ENCODE peak calls at places on chromosomes 16 and 17, in six cellular contexts. F is foreskin fibroblast; G is IMR-90; Z is CD8-positive, alpha-beta memory T cell; J is psoas muscle; K is tibial artery. Q is an unnamed sample.

GRCh38 chr17:64920026-64920418 is 744 bp upstream of the LRRC37A3 start:
- DNase-seq in F (peak; percentile 30), G (no peak), Z (peak; percentile 48), J (peak; percentile 56), K (no peak), Q (no peak)

GRCh38 chr16:50235581-50235980 is 30.8 kb upstream of the ADCY7 start:
- DNase-seq in F (no peak), G (no peak), Z (no peak), J (no peak), K (no peak), Q (no peak)

GRCh38 chr17:180380-181212 is 854 bp downstream of the DOC2B start:
- DNase-seq in F (no peak), G (no peak), Z (no peak), J (no peak), K (no peak), Q (no peak)

GRCh38 chr17:82862758-82863645 is 23.2 kb upstream of the ZNF750 start:
- DNase-seq in F (no peak), G (no peak), Z (no peak), J (peak; percentile 48), K (no peak), Q (no peak)

GRCh38 chr16:85557083-85557975 is 55.8 kb upstream of the GSE1 start:
- DNase-seq in F (no peak), G (no peak), Z (no peak), J (no peak), K (no peak), Q (no peak)

GRCh38 chr17:33200587-33200986 is 92.5 kb downstream of the ASIC2 start:
- DNase-seq in F (peak; percentile 46), G (peak; percentile 20), Z (no peak), J (no peak), K (no peak), Q (no peak)

GRCh38 chr17:67629963-67630320 is 87.8 kb upstream of the NOL11 start:
- DNase-seq in F (peak; percentile 85), G (peak; percentile 75), Z (no peak), J (no peak), K (no peak), Q (no peak)

GRCh38 chr16:3057181-3058166 is 8.0 kb upstream of the IL32 start:
- DNase-seq in F (no peak), G (no peak), Z (no peak), J (no peak), K (no peak), Q (no peak)

GRCh38 chr17:60744355-60744958 is 66.8 kb downstream of the BCAS3 start:
- DNase-seq in F (peak; percentile 17), G (peak; percentile 24), Z (no peak), J (no peak), K (no peak), Q (no peak)

GRCh38 chr16:66569827-66570405 is 3.7 kb downstream of the CMTM1 start:
- DNase-seq in F (peak; percentile 75), G (peak; percentile 81), Z (no peak), J (no peak), K (no peak), Q (no peak)

GRCh38 chr17:5823219-5823618 is 238.9 kb upstream of the NLRP1 start:
- DNase-seq in F (no peak), G (no peak), Z (no peak), J (no peak), K (no peak), Q (no peak)

GRCh38 chr16:81505011-81505660 is 60.5 kb downstream of the CMIP start:
- DNase-seq in F (peak; percentile 48), G (no peak), Z (no peak), J (no peak), K (no peak), Q (no peak)

GRCh38 chr16:30491744-30492308 is 19.3 kb downstream of the ITGAL start:
- DNase-seq in F (peak; percentile 86), G (peak; percentile 83), Z (peak; percentile 68), J (no peak), K (no peak), Q (no peak)

GRCh38 chr16:70163596-70163995 is 10.0 kb upstream of the CLEC18C start:
- DNase-seq in F (no peak), G (no peak), Z (no peak), J (no peak), K (no peak), Q (no peak)

GRCh38 chr17:33049781-33050414 is 58.3 kb downstream of the SPACA3 start:
- DNase-seq in F (peak; percentile 68), G (peak; percentile 48), Z (peak; percentile 50), J (no peak), K (peak; percentile 47), Q (peak; percentile 58)

GRCh38 chr17:13030459-13031305 is 12.9 kb upstream of the ELAC2 start:
- DNase-seq in F (peak; percentile 81), G (peak; percentile 50), Z (peak; percentile 54), J (no peak), K (peak; percentile 38), Q (no peak)

GRCh38 chr16:29743827-29744531 is 1.8 kb downstream of the C16orf54 start:
- DNase-seq in F (no peak), G (no peak), Z (peak; percentile 70), J (no peak), K (no peak), Q (no peak)

GRCh38 chr16:23561586-23561985 is 4.1 kb downstream of the UBFD1 start:
- DNase-seq in F (no peak), G (no peak), Z (no peak), J (no peak), K (no peak), Q (no peak)

GRCh38 chr17:49054342-49055092 is 57.3 kb downstream of the IGF2BP1 start:
- DNase-seq in F (no peak), G (no peak), Z (no peak), J (no peak), K (no peak), Q (no peak)

GRCh38 chr16:27286446-27286845 is 17.9 kb upstream of the NSMCE1 start:
- DNase-seq in F (peak; percentile 96), G (peak; percentile 97), Z (no peak), J (no peak), K (peak; percentile 53), Q (peak; percentile 75)

GRCh38 chr16:80191928-80192327 is 348.9 kb upstream of the DYNLRB2 start:
- DNase-seq in F (no peak), G (no peak), Z (no peak), J (no peak), K (no peak), Q (no peak)

GRCh38 chr17:29178750-29179231 is 1.4 kb downstream of the MYO18A start:
- DNase-seq in F (no peak), G (no peak), Z (no peak), J (no peak), K (no peak), Q (no peak)

GRCh38 chr17:17700251-17700969 is 19.2 kb downstream of the RAI1 start:
- DNase-seq in F (no peak), G (no peak), Z (no peak), J (no peak), K (no peak), Q (no peak)

GRCh38 chr17:63972796-63973195 is at the start of gene SCN4A:
- DNase-seq in F (no peak), G (no peak), Z (no peak), J (peak; percentile 46), K (no peak), Q (no peak)

GRCh38 chr17:4560837-4561241 is 462 bp upstream of the GGT6 start:
- DNase-seq in F (peak; percentile 43), G (no peak), Z (no peak), J (peak; percentile 26), K (no peak), Q (no peak)

GRCh38 chr17:36578671-36579070 is 13.0 kb upstream of the DHRS11 start:
- DNase-seq in F (no peak), G (peak; percentile 44), Z (no peak), J (no peak), K (no peak), Q (no peak)

GRCh38 chr17:42670925-42671657 is 5.7 kb downstream of the PLEKHH3 start:
- DNase-seq in F (no peak), G (no peak), Z (no peak), J (no peak), K (no peak), Q (no peak)
- H3K4me3 ChIP-seq in F (no peak overlapping the region), G (no peak overlapping the region), Z (no peak overlapping the region), J (peak overlapping the region; percentile 22), K (no peak overlapping the region), Q (no peak overlapping the region)

DNA sequence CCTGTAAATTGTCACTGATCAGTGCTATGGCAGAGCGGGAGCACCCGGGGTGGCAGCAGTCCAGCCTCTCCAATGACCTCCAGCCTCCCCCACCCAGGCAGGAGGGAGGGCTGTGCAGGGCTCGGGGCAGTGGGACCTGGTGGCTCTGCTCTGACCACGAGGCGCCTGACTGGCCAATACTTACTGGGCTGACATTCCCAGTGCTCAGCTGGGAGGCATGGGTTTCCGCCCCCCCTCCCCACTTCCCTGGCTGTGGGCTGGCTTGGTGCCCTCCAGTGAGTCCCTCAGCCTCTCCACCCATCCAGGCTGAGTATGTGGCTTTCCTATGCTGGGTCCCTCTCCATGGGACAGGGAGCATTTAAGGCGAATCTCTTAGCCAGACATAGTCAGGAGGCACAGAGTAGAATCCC is 2.7 kb downstream of the SOCS3 start:
- DNase-seq in F (peak; percentile 87), G (peak; percentile 80), Z (no peak), J (peak; percentile 75), K (no peak), Q (no peak)
- H3K4me3 ChIP-seq in F (peak overlapping the region; percentile 65), G (peak overlapping the region; percentile 94), Z (peak overlapping the region; percentile 90), J (peak overlapping the region; percentile 96), K (no peak overlapping the region), Q (peak overlapping the region; percentile 67)

GRCh38 chr16:57262841-57263584 is 18.0 kb downstream of the ARL2BP start:
- DNase-seq in F (no peak), G (no peak), Z (no peak), J (peak; percentile 37), K (no peak), Q (no peak)

GRCh38 chr16:57261806-57262205 is 16.7 kb downstream of the ARL2BP start:
- DNase-seq in F (no peak), G (no peak), Z (no peak), J (peak; percentile 30), K (no peak), Q (no peak)

GRCh38 chr16:57258226-57258909 is 13.3 kb downstream of the ARL2BP start:
- DNase-seq in F (no peak), G (no peak), Z (no peak), J (no peak), K (no peak), Q (no peak)

GRCh38 chr16:57258910-57259475 is 13.9 kb downstream of the ARL2BP start:
- DNase-seq in F (no peak), G (no peak), Z (no peak), J (no peak), K (no peak), Q (no peak)

DNA sequence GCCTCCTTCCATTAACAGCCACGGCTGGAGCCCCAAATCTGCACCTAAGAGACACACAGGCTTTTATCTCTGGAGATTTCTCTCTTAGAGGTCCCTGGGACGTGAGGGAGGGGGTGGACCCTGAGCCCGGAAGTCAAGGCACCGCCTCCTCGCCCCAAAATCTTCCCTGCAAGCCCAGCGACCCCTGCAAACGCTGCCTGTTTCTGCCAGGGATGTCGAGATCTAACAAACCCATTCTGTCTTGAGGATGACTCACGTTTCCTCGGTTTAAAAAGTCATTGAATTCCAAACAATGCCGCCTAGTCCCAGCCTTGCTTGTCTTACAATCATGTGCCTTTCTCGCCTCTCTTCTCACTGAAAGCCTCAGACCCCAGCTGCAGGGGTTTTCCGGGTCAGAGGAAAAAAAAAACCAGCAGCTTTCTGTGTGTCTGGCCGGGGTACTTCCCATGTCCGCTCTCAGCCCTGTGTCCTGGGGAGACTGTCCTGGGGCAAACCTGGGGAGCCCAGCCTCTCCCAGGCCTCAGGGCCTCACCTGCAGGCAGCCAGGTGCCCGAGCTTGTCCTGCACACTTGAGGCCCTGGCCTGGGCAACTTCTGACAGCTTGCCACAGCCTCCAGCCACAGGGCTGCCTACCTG is 15.4 kb downstream of the ARL2BP start:
- DNase-seq in F (peak; percentile 77), G (peak; percentile 82), Z (no peak), J (peak; percentile 28), K (no peak), Q (no peak)
- H3K4me3 ChIP-seq in F (no peak overlapping the region), G (no peak overlapping the region), Z (no peak overlapping the region), J (no peak overlapping the region), K (no peak overlapping the region), Q (no peak overlapping the region)

GRCh38 chr17:75338335-75338734 is 49.1 kb upstream of the SLC25A19 start:
- DNase-seq in F (peak; percentile 22), G (peak; percentile 65), Z (no peak), J (no peak), K (no peak), Q (no peak)
- H3K4me3 ChIP-seq in F (no peak overlapping the region), G (no peak overlapping the region), Z (peak overlapping the region; percentile 5), J (no peak overlapping the region), K (no peak overlapping the region), Q (no peak overlapping the region)

Q was measured in right atrium auricular region.